ENCODE peak calls at places on chromosome 9, in five cellular contexts. V, U, N, S and C are unnamed samples.

GRCh38 chr9:102551346-102551745 is 443.8 kb upstream of the CYLC2 start:
- DNase-seq in V (no peak), U (no peak), N (no peak), S (no peak), C (no peak)

GRCh38 chr9:133210202-133210532 is 1.1 kb upstream of the OBP2B start:
- DNase-seq in V (peak), U (peak), N (no peak), S (no peak), C (no peak)

GRCh38 chr9:15572200-15572599 is 19.4 kb downstream of the CCDC171 start:
- DNase-seq in V (no peak), U (no peak), N (no peak), S (no peak), C (no peak)

GRCh38 chr9:115595951-115596742 is 478.2 kb upstream of the TNC start:
- DNase-seq in V (no peak), U (no peak), N (no peak), S (no peak), C (peak)

GRCh38 chr9:134223091-134223490 is 58.7 kb upstream of the RNU6ATAC start:
- DNase-seq in V (no peak), U (peak), N (no peak), S (no peak), C (no peak)

GRCh38 chr9:29212590-29213373 is 1639.5 kb upstream of the C9orf72 start:
- DNase-seq in V (peak), U (peak), N (no peak), S (no peak), C (no peak)

GRCh38 chr9:80359941-80360881 is 788.4 kb downstream of the TLE4 start:
- DNase-seq in V (no peak), U (no peak), N (no peak), S (no peak), C (no peak)

GRCh38 chr9:127417130-127418036 is 6.8 kb upstream of the ZNF79 start:
- DNase-seq in V (no peak), U (no peak), N (no peak), S (peak), C (peak)

GRCh38 chr9:125189011-125189360 is 617 bp downstream of the PPP6C start:
- DNase-seq in V (peak), U (peak), N (peak), S (no peak), C (no peak)

GRCh38 chr9:85172001-85172978 is 502.8 kb downstream of the NTRK2 start:
- DNase-seq in V (no peak), U (no peak), N (no peak), S (peak), C (no peak)

GRCh38 chr9:85162822-85163221 is 493.3 kb downstream of the NTRK2 start:
- DNase-seq in V (no peak), U (no peak), N (no peak), S (no peak), C (no peak)

GRCh38 chr9:85163415-85163814 is 493.9 kb downstream of the NTRK2 start:
- DNase-seq in V (no peak), U (no peak), N (no peak), S (no peak), C (peak)

GRCh38 chr9:85171163-85171562 is 501.6 kb downstream of the NTRK2 start:
- DNase-seq in V (no peak), U (no peak), N (no peak), S (no peak), C (no peak)

DNA sequence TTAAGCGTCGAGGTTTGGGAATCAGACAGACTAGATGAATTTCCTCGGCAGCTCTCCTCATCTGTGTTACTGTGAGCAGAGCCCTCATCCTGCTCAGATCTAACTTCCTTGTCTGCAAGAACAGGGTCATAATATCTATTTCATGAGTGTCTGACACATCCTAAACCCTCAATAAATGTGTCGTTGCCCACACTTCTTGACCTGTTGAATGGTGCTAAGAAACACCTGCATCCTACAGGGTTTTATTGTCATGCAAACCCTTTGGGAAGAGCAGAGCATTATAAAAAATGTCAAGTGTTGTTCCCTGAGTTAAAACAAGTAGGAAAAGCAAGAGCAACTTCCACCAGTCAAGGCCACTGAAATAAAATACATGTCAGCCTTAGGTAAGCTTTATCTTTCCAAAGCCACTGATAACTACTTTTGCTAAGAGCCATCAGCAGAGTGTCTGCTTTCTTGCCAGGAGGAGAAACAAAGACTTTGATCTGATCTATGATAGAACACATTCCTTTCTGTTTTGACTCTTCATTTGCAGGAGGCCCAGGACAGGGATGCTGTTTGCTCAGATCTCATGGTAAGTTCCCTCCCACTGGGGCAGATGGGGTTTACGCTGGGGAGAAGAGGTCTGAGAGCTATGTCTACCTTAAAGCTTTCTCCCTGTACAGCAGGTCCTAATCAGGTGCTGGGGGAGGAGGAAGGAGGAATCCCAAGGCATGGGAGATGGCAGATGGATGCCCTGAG is 497.4 kb downstream of the NTRK2 start:
- DNase-seq in V (no peak), U (no peak), N (no peak), S (no peak), C (no peak)
- TF ChIP-seq CTCF in V (no peak), U (no peak), N (no peak), S (no peak), C (no peak)

DNA sequence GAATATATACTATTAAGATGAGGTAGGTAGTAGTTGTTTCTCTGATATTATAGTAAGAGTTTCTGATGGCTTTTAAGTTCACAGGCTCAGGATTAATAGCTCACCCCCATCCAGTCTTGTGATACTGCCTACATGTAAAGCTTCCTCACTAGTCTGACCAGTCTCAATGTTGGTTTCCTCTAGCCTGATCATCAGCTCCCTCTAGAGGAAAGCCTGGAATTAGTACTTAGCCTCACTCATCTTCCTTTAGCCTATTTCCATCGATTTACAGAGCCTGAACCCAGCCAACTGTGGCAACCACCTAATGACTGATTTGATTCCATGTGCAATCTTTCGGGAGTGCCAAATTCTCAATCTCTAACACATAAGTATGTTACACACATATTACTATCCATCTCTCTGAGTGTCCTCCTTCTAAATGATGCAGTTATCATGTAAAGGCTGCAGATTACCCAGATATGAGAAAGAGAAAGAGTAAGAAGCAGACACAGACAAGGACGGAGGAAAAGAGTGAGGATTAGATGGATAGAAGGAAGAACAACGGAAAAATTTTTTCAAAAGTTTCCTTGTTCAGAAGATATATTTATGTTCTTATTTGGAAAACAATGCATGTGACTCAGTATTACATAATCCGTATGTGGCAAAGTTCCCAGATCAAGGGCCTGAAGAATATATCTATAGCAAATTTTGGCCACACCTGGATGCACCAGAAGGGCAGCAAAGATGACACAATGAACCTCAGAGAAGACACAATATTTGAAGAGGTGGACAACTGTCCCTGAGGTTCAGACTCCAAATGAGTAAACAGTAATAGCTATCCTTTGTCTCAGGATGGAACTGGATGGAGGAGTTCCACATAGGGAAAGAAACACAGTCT is 333.7 kb downstream of the ELAVL2 start:
- DNase-seq in V (no peak), U (no peak), N (no peak), S (no peak), C (peak)
- TF ChIP-seq CTCF in V (no peak), U (peak), N (peak), S (peak), C (no peak)

GRCh38 chr9:131950487-131950886 is 129.2 kb downstream of the MED27 start:
- DNase-seq in V (no peak), U (no peak), N (no peak), S (no peak), C (no peak)

GRCh38 chr9:131951905-131952304 is 127.8 kb downstream of the MED27 start:
- DNase-seq in V (no peak), U (no peak), N (no peak), S (no peak), C (peak)

GRCh38 chr9:131959056-131959455 is 120.6 kb downstream of the MED27 start:
- DNase-seq in V (no peak), U (no peak), N (no peak), S (no peak), C (no peak)

GRCh38 chr9:131951155-131951554 is 128.5 kb downstream of the MED27 start:
- DNase-seq in V (no peak), U (no peak), N (no peak), S (no peak), C (no peak)

GRCh38 chr9:131954299-131954698 is 125.4 kb downstream of the MED27 start:
- DNase-seq in V (no peak), U (no peak), N (no peak), S (no peak), C (no peak)
- TF ChIP-seq CTCF in V (no peak), U (no peak), N (peak), S (peak), C (peak)

GRCh38 chr9:136118367-136119258 is at the start of gene TMEM250:
- DNase-seq in V (peak), U (peak), N (peak), S (peak), C (peak)
- TF ChIP-seq CTCF in V (no peak), U (no peak), N (peak), S (no peak), C (no peak)

GRCh38 chr9:14433841-14434511 is 120.0 kb upstream of the NFIB start:
- DNase-seq in V (no peak), U (no peak), N (no peak), S (no peak), C (peak)
- TF ChIP-seq CTCF in V (no peak), U (peak), N (no peak), S (peak), C (peak)